ENCODE peak calls at places on chromosomes 6 and 20, in nine cellular contexts. V is adrenal gland, F is thyroid gland, L is gastrocnemius medialis, Z is ovary, A is esophagus squamous epithelium, W is IMR-90, Q is HCT116, C is body of pancreas. P is an unnamed sample. For H3K27me3, the result is how much of the 10 kb centered on the place peaks cover.

GRCh38 chr20:23205656-23206055 is 119.5 kb upstream of the CD93 start:
- DNase-seq in V (peak), F (peak), L (peak), Z (no peak), A (no peak), W (peak), Q (no peak), C (peak), P (peak)

GRCh38 chr6:73694711-73695411 is 1.1 kb upstream of the CD109 start:
- DNase-seq in V (no peak), F (no peak), L (no peak), Z (no peak), A (no peak), W (peak), Q (no peak), C (no peak), P (no peak)

GRCh38 chr20:13777171-13777601 is 7.5 kb downstream of the ESF1 start:
- DNase-seq in V (no peak), F (no peak), L (no peak), Z (no peak), A (no peak), W (peak), Q (peak), C (no peak), P (no peak)

GRCh38 chr6:132133734-132134490 is 182.7 kb upstream of the CCN2 start:
- DNase-seq in V (no peak), F (peak), L (peak), Z (no peak), A (no peak), W (peak), Q (no peak), C (no peak), P (no peak)

GRCh38 chr6:29917843-29918242 is 24.5 kb upstream of the HLA-A start:
- DNase-seq in V (no peak), F (no peak), L (no peak), Z (no peak), A (no peak), W (no peak), Q (no peak), C (no peak), P (no peak)

GRCh38 chr6:62614442-62614841 is 328.4 kb upstream of the KHDRBS2 start:
- DNase-seq in V (no peak), F (no peak), L (no peak), Z (no peak), A (no peak), W (no peak), Q (no peak), C (no peak), P (no peak)

GRCh38 chr20:10185741-10186558 is 32.7 kb upstream of the SNAP25 start:
- DNase-seq in V (peak), F (no peak), L (no peak), Z (no peak), A (no peak), W (no peak), Q (no peak), C (peak), P (peak)

GRCh38 chr6:39927159-39927558 is 7.1 kb downstream of the MOCS1 start:
- DNase-seq in V (peak), F (no peak), L (peak), Z (no peak), A (no peak), W (peak), Q (peak), C (no peak), P (no peak)

GRCh38 chr6:41696788-41697187 is 38.6 kb downstream of the TFEB start:
- DNase-seq in V (no peak), F (no peak), L (no peak), Z (no peak), A (no peak), W (no peak), Q (no peak), C (no peak), P (no peak)

GRCh38 chr6:31952890-31953289 is 5.9 kb downstream of the NELFE start:
- DNase-seq in V (no peak), F (no peak), L (no peak), Z (no peak), A (no peak), W (no peak), Q (no peak), C (no peak), P (no peak)

GRCh38 chr6:18216411-18216810 is 47.9 kb downstream of the DEK start:
- DNase-seq in V (no peak), F (no peak), L (no peak), Z (no peak), A (no peak), W (peak), Q (no peak), C (no peak), P (no peak)

GRCh38 chr6:44270526-44271405 is 516 bp downstream of the TMEM151B start:
- DNase-seq in V (no peak), F (no peak), L (no peak), Z (peak), A (no peak), W (no peak), Q (no peak), C (no peak), P (no peak)

GRCh38 chr20:9331707-9332435 is 182.5 kb upstream of the LAMP5 start:
- DNase-seq in V (no peak), F (no peak), L (no peak), Z (no peak), A (no peak), W (no peak), Q (no peak), C (no peak), P (no peak)

GRCh38 chr6:168908887-168909286 is 344.8 kb downstream of the THBS2 start:
- DNase-seq in V (no peak), F (no peak), L (no peak), Z (no peak), A (no peak), W (peak), Q (no peak), C (no peak), P (no peak)

GRCh38 chr6:36033935-36034334 is 6.3 kb downstream of the MAPK14 start:
- DNase-seq in V (no peak), F (peak), L (no peak), Z (no peak), A (no peak), W (peak), Q (no peak), C (no peak), P (no peak)

GRCh38 chr6:160634706-160635105 is 29.4 kb downstream of the LPA start:
- DNase-seq in V (peak), F (no peak), L (no peak), Z (no peak), A (no peak), W (no peak), Q (no peak), C (peak), P (no peak)

GRCh38 chr20:17992847-17993508 is 24.2 kb downstream of the MGME1 start:
- DNase-seq in V (no peak), F (no peak), L (no peak), Z (no peak), A (no peak), W (peak), Q (no peak), C (no peak), P (no peak)

GRCh38 chr6:53906103-53906502 is 111.3 kb downstream of the LRRC1 start:
- DNase-seq in V (no peak), F (no peak), L (no peak), Z (no peak), A (no peak), W (no peak), Q (no peak), C (no peak), P (no peak)

GRCh38 chr20:45925821-45926506 is 8.5 kb upstream of the PCIF1 start:
- DNase-seq in V (no peak), F (no peak), L (no peak), Z (peak), A (no peak), W (no peak), Q (no peak), C (no peak), P (no peak)

GRCh38 chr6:12602342-12602741 is 114.2 kb upstream of the PHACTR1 start:
- DNase-seq in V (no peak), F (no peak), L (no peak), Z (no peak), A (no peak), W (no peak), Q (no peak), C (no peak), P (no peak)

GRCh38 chr20:48791666-48792071 is 36.1 kb downstream of the PREX1 start:
- DNase-seq in V (peak), F (peak), L (no peak), Z (no peak), A (no peak), W (peak), Q (no peak), C (peak), P (no peak)

GRCh38 chr20:46402236-46402886 is 4.1 kb downstream of the ELMO2 start:
- DNase-seq in V (no peak), F (no peak), L (no peak), Z (no peak), A (no peak), W (peak), Q (no peak), C (no peak), P (no peak)

GRCh38 chr20:12764053-12764452 is 244.7 kb upstream of the SPTLC3 start:
- DNase-seq in V (no peak), F (no peak), L (no peak), Z (no peak), A (no peak), W (no peak), Q (no peak), C (no peak), P (no peak)
- H3K4me3 ChIP-seq in V (no peak), F (no peak), L (no peak), Z (no peak), A (no peak), W (no peak), Q (no peak), C (no peak), P (no peak)

GRCh38 chr20:38073307-38074010 is 39.9 kb downstream of the RPRD1B start:
- DNase-seq in V (no peak), F (peak), L (peak), Z (peak), A (no peak), W (peak), Q (peak), C (peak), P (peak)
- TF ChIP-seq POLR2A in V (no peak), F (no peak), L (no peak), Z (no peak), A (no peak), W (no peak), Q (no peak), C (no peak), P (no peak)

GRCh38 chr20:4246428-4246827 is 231.1 kb upstream of the RNF24 start:
- DNase-seq in V (no peak), F (no peak), L (no peak), Z (no peak), A (no peak), W (no peak), Q (no peak), C (no peak), P (no peak)
- H3K27me3 ChIP-seq in V (under half), F (under half), L (under half), Z (under half), A (under half), W (under half), Q (under half), C (under half), P (under half)

DNA sequence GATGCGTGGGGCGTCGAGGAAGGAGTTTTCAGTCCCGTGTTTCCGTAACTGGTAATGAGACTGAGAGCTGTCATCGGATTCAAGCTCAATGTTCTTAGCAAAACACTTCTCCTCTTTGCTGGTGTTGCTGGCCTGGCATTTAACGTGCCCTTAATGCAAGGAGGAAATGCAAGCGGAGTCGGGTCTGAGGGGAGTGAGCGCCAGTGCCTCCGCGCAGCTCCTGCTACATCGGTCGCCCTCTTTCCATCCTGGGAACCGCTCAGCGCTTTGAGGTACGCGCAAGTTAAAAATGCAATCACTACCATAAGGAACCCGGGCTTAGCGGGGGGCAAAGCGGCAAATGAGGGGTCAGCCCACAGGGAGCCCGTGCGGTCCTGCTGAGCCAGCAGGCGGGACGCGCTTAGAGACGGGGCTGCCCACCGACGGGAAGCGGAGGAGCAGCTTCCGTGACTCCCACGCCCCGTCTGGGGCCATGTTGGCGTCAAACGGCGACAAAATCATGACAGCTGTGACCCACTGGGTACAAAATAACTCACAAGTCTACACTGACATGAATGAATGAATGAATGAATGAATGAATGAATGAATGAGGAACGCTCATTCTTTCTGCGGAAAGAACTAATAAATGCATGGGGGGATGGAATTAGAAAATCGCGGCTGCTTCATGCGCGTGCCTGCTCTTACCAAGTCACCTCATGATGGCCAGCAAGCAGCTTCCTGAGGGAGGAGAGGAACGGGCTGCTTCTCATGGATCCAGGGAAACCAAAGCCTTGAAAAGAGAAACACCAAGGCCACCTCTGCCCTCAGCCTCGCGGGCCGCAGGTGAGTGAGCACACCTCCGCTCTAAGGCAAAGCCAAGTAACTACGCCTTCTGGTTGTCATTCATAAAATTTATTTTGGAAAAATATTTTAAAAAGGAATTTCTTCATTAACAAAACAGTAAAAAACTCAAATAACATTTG is 9.3 kb downstream of the DLL1 start:
- DNase-seq in V (no peak), F (no peak), L (no peak), Z (no peak), A (no peak), W (no peak), Q (no peak), C (no peak), P (no peak)
- H3K4me3 ChIP-seq in V (no peak), F (no peak), L (no peak), Z (no peak), A (no peak), W (no peak), Q (no peak), C (no peak), P (no peak)

GRCh38 chr6:70668499-70668812 is 773 bp downstream of the SMAP1 start:
- DNase-seq in V (no peak), F (peak), L (no peak), Z (no peak), A (no peak), W (no peak), Q (peak), C (peak), P (no peak)

GRCh38 chr6:70667711-70668498 is at the start of gene SMAP1:
- DNase-seq in V (peak), F (peak), L (peak), Z (peak), A (peak), W (peak), Q (peak), C (peak), P (peak)

GRCh38 chr6:70669133-70669532 is 1.4 kb downstream of the SMAP1 start:
- DNase-seq in V (no peak), F (no peak), L (no peak), Z (no peak), A (no peak), W (peak), Q (no peak), C (no peak), P (no peak)

GRCh38 chr6:70666726-70667125 is 957 bp upstream of the SMAP1 start:
- DNase-seq in V (no peak), F (no peak), L (no peak), Z (no peak), A (no peak), W (no peak), Q (no peak), C (no peak), P (no peak)

DNA sequence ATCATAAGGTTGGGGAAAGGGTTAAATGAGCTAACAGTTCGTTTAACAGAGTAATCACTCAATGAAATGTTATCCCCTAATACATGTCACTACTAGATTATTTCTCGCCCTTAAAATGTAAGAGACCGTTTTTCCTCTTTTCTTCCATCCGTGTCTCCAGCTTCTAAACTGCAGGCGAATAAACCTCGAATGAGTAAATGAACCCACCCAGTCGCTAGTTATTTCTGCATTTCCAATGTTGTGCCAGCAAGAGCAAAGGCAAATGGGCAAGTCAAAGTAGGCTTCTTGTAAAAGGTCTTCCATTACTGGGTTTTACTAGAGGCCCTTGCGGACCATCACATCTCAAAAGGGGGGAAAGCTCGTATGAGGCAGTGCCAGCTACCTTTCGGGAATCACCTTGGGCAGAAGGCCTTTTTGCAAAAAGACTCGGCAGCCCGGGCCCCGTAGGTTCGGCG is 400 bp upstream of the SMAP1 start:
- DNase-seq in V (no peak), F (no peak), L (no peak), Z (no peak), A (no peak), W (no peak), Q (no peak), C (no peak), P (no peak)
- TF ChIP-seq POLR2A in V (no peak), F (no peak), L (no peak), Z (no peak), A (no peak), W (no peak), Q (peak), C (no peak), P (no peak)

DNA sequence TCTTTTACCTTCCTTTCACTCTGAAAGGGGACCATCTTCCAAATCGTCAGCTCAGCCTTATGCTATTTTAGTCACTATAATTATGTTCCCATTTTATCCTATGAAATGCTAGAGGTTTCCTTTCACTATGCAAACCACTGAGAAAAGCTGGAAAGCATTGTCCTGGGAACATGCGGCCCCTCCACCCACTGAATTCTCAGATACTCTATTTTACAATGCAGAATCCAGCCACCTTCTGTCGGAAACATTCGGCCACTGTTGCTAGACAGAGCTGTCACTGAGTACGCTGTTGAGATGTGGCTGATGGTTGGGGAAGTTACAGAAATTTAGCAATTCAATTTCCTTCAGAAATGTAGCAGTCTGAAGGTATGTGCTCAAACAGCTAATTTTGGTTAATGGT is 575.4 kb upstream of the JAG1 start:
- DNase-seq in V (no peak), F (no peak), L (no peak), Z (no peak), A (no peak), W (no peak), Q (no peak), C (no peak), P (no peak)
- H3K27me3 ChIP-seq in V (under half), F (under half), L (under half), Z (under half), A (under half), W (under half), Q (under half), C (under half), P (under half)

DNA sequence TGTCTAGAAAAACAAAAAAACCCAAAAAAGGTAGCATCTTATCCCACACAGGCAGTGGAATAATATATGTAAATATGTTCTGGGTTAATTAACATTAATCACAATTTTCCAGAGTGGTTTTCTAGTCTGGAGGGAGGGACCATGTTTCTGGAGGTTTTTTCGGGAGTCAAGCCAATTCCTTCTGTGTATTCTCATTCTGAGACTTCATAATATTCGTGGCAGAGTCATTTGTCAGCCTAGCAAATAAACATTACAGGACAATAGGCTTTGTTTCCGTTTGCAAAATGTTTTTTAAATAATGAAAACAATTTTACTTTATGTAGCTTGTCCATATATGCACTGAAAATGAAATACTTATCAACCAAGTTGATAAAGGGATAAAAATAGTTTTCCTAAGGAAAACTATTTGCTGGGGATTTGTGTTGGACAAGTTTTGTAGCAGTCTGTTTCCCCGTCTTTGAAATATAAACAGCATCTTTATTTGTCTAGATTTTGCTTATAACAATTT is 26.4 kb upstream of the SERINC3 start:
- DNase-seq in V (no peak), F (no peak), L (no peak), Z (no peak), A (no peak), W (no peak), Q (no peak), C (no peak), P (no peak)
- H3K4me3 ChIP-seq in V (no peak), F (no peak), L (no peak), Z (no peak), A (peak), W (no peak), Q (no peak), C (no peak), P (no peak)

P was measured in breast epithelium.